ENCODE peak calls at places on chromosome 14, in seven cellular contexts. T is fibroblast of lung; Z is A549; E is right lobe of liver; U is activated naive CD4-positive, alpha-beta T cell treated with anti-CD3 and anti-CD28 coated beads, Interleukin-2, amount 10 ng/mL, durations not matched to agents 7 days and 5 days; B is GM10248; Q is nephron progenitor cell. N is an unnamed sample.

GRCh38 chr14:53167602-53168328 is 14.6 kb upstream of the DDHD1 start:
- DNase-seq in B (no peak), E (no peak), Q (no peak), T (no peak), U (no peak), Z (no peak), N (no peak)

GRCh38 chr14:65302571-65303184 is 109.9 kb upstream of the FUT8 start:
- DNase-seq in T (peak; percentile 31), E (no peak), Z (no peak), Q (no peak), U (peak; percentile 33), B (peak; percentile 67), N (no peak)

GRCh38 chr14:101958418-101959185 is 5.8 kb upstream of the DYNC1H1 start:
- DNase-seq in T (no peak), Z (no peak), Q (no peak), U (no peak), E (no peak), B (no peak), N (no peak)

GRCh38 chr14:37985826-37986470 is 221.8 kb upstream of the SSTR1 start:
- DNase-seq in Z (no peak), Q (peak; percentile 54), B (peak; percentile 8), T (peak; percentile 13), E (no peak), U (peak; percentile 65), N (peak; percentile 45)

GRCh38 chr14:32711103-32711680 is 227.5 kb upstream of the NPAS3 start:
- DNase-seq in T (peak; percentile 47), U (no peak), E (no peak), Q (peak; percentile 19), Z (peak; percentile 26), B (peak; percentile 24), N (no peak)

GRCh38 chr14:104432611-104433231 is 146.8 kb upstream of the C14orf180 start:
- DNase-seq in Q (no peak), E (peak; percentile 52), Z (no peak), U (no peak), B (peak; percentile 18), T (no peak), N (no peak)

GRCh38 chr14:73424453-73424852 is 33.9 kb downstream of the NUMB start:
- DNase-seq in E (no peak), B (no peak), Q (no peak), U (no peak), Z (no peak), T (no peak), N (no peak)

GRCh38 chr14:92385561-92385960 is 62.6 kb downstream of the SLC24A4 start:
- DNase-seq in Q (no peak), Z (no peak), B (no peak), E (no peak), T (no peak), U (no peak), N (no peak)

GRCh38 chr14:24435998-24436354 is 6.2 kb downstream of the KHNYN start:
- DNase-seq in U (no peak), Z (no peak), Q (no peak), B (no peak), E (no peak), T (no peak), N (no peak)

GRCh38 chr14:55699131-55700057 is 119.4 kb downstream of the KTN1 start:
- DNase-seq in U (no peak), Q (no peak), B (no peak), Z (peak; percentile 45), T (peak; percentile 86), E (no peak), N (no peak)

GRCh38 chr14:45262637-45263036 is 9.6 kb upstream of the MIS18BP1 start:
- DNase-seq in T (peak; percentile 18), B (no peak), Q (no peak), U (no peak), E (no peak), Z (no peak), N (no peak)

GRCh38 chr14:34873591-34874385 is 1.4 kb downstream of the BAZ1A start:
- DNase-seq in B (peak; percentile 85), Z (peak; percentile 29), Q (peak; percentile 71), U (peak; percentile 94), T (peak; percentile 74), E (peak; percentile 91), N (peak; percentile 77)

GRCh38 chr14:55749201-55749812 is 169.3 kb downstream of the KTN1 start:
- DNase-seq in B (no peak), E (no peak), Z (no peak), Q (no peak), U (no peak), T (no peak), N (no peak)

GRCh38 chr14:31930493-31931225 is 146.4 kb upstream of the ARHGAP5 start:
- DNase-seq in Z (peak; percentile 38), T (peak; percentile 56), Q (no peak), U (no peak), E (no peak), B (no peak), N (no peak)

GRCh38 chr14:93430319-93430801 is 379 bp upstream of the UNC79 start:
- DNase-seq in B (no peak), U (no peak), Q (peak; percentile 57), T (peak; percentile 30), Z (no peak), E (peak; percentile 43), N (no peak)

GRCh38 chr14:88535149-88535548 is 19.7 kb downstream of the PTPN21 start:
- DNase-seq in Z (no peak), U (no peak), T (no peak), Q (no peak), E (no peak), B (no peak), N (no peak)

GRCh38 chr14:20934148-20934762 is 21.0 kb upstream of the RNASE2 start:
- DNase-seq in E (no peak), U (peak; percentile 36), T (no peak), Z (peak; percentile 19), Q (peak; percentile 71), B (peak; percentile 34), N (no peak)

GRCh38 chr14:93946104-93946503 is 19.0 kb downstream of the FAM181A start:
- DNase-seq in E (no peak), Q (no peak), T (peak; percentile 52), U (no peak), B (no peak), Z (no peak), N (no peak)

GRCh38 chr14:62015945-62016344 is 253.7 kb downstream of the SNAPC1 start:
- DNase-seq in U (no peak), Q (no peak), Z (no peak), E (no peak), B (no peak), T (peak; percentile 5), N (no peak)

GRCh38 chr14:101071493-101071891 is 168.0 kb upstream of the RTL1 start:
- DNase-seq in Q (no peak), U (peak; percentile 12), E (no peak), T (no peak), B (no peak), Z (no peak), N (no peak)

GRCh38 chr14:36580856-36581831 is 1.3 kb downstream of the NKX2-8 start:
- DNase-seq in E (no peak), Z (peak; percentile 45), B (peak; percentile 30), Q (peak; percentile 61), T (peak; percentile 52), U (no peak), N (no peak)

GRCh38 chr14:74572829-74573360 is 39.1 kb downstream of the LTBP2 start:
- DNase-seq in T (peak; percentile 75), Q (no peak), Z (no peak), B (no peak), U (no peak), E (no peak), N (no peak)

GRCh38 chr14:61475316-61475715 is 153.9 kb downstream of the PRKCH start:
- DNase-seq in Q (peak; percentile 24), E (no peak), U (no peak), T (peak; percentile 63), B (peak; percentile 52), Z (peak; percentile 53), N (no peak)

GRCh38 chr14:21840765-21841164 is 167.1 kb upstream of the OR4E1 start:
- DNase-seq in E (no peak), T (no peak), Q (no peak), U (no peak), B (no peak), Z (no peak), N (no peak)

GRCh38 chr14:35509846-35510245 is 24.1 kb upstream of the INSM2 start:
- DNase-seq in U (no peak), Q (no peak), B (no peak), E (no peak), T (no peak), Z (no peak), N (no peak)

GRCh38 chr14:57761800-57762199 is 104.1 kb downstream of the SLC35F4 start:
- DNase-seq in E (no peak), Z (no peak), U (no peak), Q (no peak), T (no peak), B (no peak), N (no peak)

GRCh38 chr14:91897121-91897701 is 29.9 kb upstream of the TC2N start:
- DNase-seq in Q (no peak), T (peak; percentile 70), E (peak; percentile 90), Z (no peak), U (no peak), B (no peak), N (no peak)

GRCh38 chr14:35404496-35405303 is at the start of gene NFKBIA:
- DNase-seq in B (peak; percentile 88), T (peak; percentile 81), Q (peak; percentile 87), U (peak; percentile 92), Z (peak; percentile 79), E (peak; percentile 95), N (peak; percentile 90)

GRCh38 chr14:103382375-103382774 is 2.8 kb upstream of the MARK3 start:
- DNase-seq in Q (no peak), B (no peak), U (no peak), Z (no peak), E (no peak), T (peak; percentile 78), N (no peak)

GRCh38 chr14:57747036-57747435 is 118.9 kb downstream of the SLC35F4 start:
- DNase-seq in Z (no peak), U (no peak), T (peak; percentile 68), Q (no peak), E (no peak), B (no peak), N (no peak)

GRCh38 chr14:102923920-102924486 is 1.5 kb downstream of the AMN start:
- DNase-seq in Q (no peak), E (peak; percentile 47), T (no peak), U (no peak), B (no peak), Z (no peak), N (no peak)

GRCh38 chr14:61476737-61477410 is 155.5 kb downstream of the PRKCH start:
- DNase-seq in Z (peak; percentile 50), T (peak; percentile 94), Q (no peak), U (peak; percentile 78), B (no peak), E (no peak), N (peak; percentile 63)

GRCh38 chr14:105105158-105105557 is 39.9 kb upstream of the GPR132 start:
- DNase-seq in E (no peak), Z (no peak), B (no peak), Q (no peak), U (no peak), T (no peak), N (no peak)

N was measured in effector CD4-positive, alpha-beta T cell.